ENCODE peak calls at places on chromosomes 2 and 18, in five cellular contexts. One of them, this sample, is unnamed.

GRCh38 chr2:27822049-27822448 is 50.5 kb downstream of the MRPL33 start:
- DNase-seq in fibroblast of villous mesenchyme: no peak
- DNase-seq in lower lobe of right lung: no peak
- DNase-seq in thoracic aorta: no peak
- DNase-seq in choroid plexus epithelial cell: no peak
- DNase-seq in this sample: no peak

GRCh38 chr2:88230912-88231311 is 60.8 kb downstream of the THNSL2 start:
- DNase-seq in fibroblast of villous mesenchyme: no peak
- DNase-seq in choroid plexus epithelial cell: no peak
- DNase-seq in thoracic aorta: no peak
- DNase-seq in lower lobe of right lung: no peak
- DNase-seq in this sample: no peak

GRCh38 chr2:178674122-178674521 is 133.1 kb downstream of the TTN start:
- DNase-seq in lower lobe of right lung: no peak
- DNase-seq in fibroblast of villous mesenchyme: no peak
- DNase-seq in thoracic aorta: no peak
- DNase-seq in choroid plexus epithelial cell: no peak
- DNase-seq in this sample: no peak

GRCh38 chr18:42437646-42438045 is 482.6 kb downstream of the PIK3C3 start:
- DNase-seq in fibroblast of villous mesenchyme: peak
- DNase-seq in lower lobe of right lung: no peak
- DNase-seq in thoracic aorta: no peak
- DNase-seq in choroid plexus epithelial cell: peak
- DNase-seq in this sample: peak

GRCh38 chr2:105307146-105307545 is 22.4 kb downstream of the TGFBRAP1 start:
- DNase-seq in lower lobe of right lung: no peak
- DNase-seq in thoracic aorta: no peak
- DNase-seq in choroid plexus epithelial cell: no peak
- DNase-seq in fibroblast of villous mesenchyme: no peak
- DNase-seq in this sample: peak

GRCh38 chr18:73244411-73244810 is 376.6 kb upstream of the NETO1 start:
- DNase-seq in thoracic aorta: no peak
- DNase-seq in lower lobe of right lung: no peak
- DNase-seq in fibroblast of villous mesenchyme: peak
- DNase-seq in choroid plexus epithelial cell: peak
- DNase-seq in this sample: peak

GRCh38 chr2:227472265-227473018 is 486 bp downstream of the AGFG1 start:
- DNase-seq in thoracic aorta: no peak
- DNase-seq in fibroblast of villous mesenchyme: peak
- DNase-seq in choroid plexus epithelial cell: peak
- DNase-seq in lower lobe of right lung: peak
- DNase-seq in this sample: no peak

GRCh38 chr2:178258916-178259315 is 64.6 kb downstream of the OSBPL6 start:
- DNase-seq in choroid plexus epithelial cell: no peak
- DNase-seq in lower lobe of right lung: no peak
- DNase-seq in fibroblast of villous mesenchyme: no peak
- DNase-seq in thoracic aorta: no peak
- DNase-seq in this sample: no peak

GRCh38 chr2:96315400-96316071 is 9.6 kb upstream of the ITPRIPL1 start:
- DNase-seq in choroid plexus epithelial cell: peak
- DNase-seq in thoracic aorta: no peak
- DNase-seq in lower lobe of right lung: no peak
- DNase-seq in fibroblast of villous mesenchyme: peak
- DNase-seq in this sample: peak

GRCh38 chr2:39778775-39779751 is at the start of gene THUMPD2:
- DNase-seq in fibroblast of villous mesenchyme: peak
- DNase-seq in lower lobe of right lung: peak
- DNase-seq in thoracic aorta: peak
- DNase-seq in choroid plexus epithelial cell: peak
- DNase-seq in this sample: peak

GRCh38 chr18:12251311-12251710 is 2.9 kb upstream of the CIDEA start:
- DNase-seq in choroid plexus epithelial cell: no peak
- DNase-seq in lower lobe of right lung: no peak
- DNase-seq in thoracic aorta: no peak
- DNase-seq in fibroblast of villous mesenchyme: no peak
- DNase-seq in this sample: no peak

GRCh38 chr2:163155279-163155883 is 316.8 kb upstream of the KCNH7 start:
- DNase-seq in lower lobe of right lung: no peak
- DNase-seq in thoracic aorta: no peak
- DNase-seq in fibroblast of villous mesenchyme: peak
- DNase-seq in choroid plexus epithelial cell: peak
- DNase-seq in this sample: peak

GRCh38 chr2:173221081-173221695 is 133.5 kb upstream of the CDCA7 start:
- DNase-seq in choroid plexus epithelial cell: no peak
- DNase-seq in lower lobe of right lung: no peak
- DNase-seq in fibroblast of villous mesenchyme: no peak
- DNase-seq in thoracic aorta: no peak
- DNase-seq in this sample: no peak

GRCh38 chr2:227871375-227871788 is at the start of gene DAW1:
- DNase-seq in lower lobe of right lung: peak
- DNase-seq in choroid plexus epithelial cell: peak
- DNase-seq in fibroblast of villous mesenchyme: peak
- DNase-seq in thoracic aorta: no peak
- DNase-seq in this sample: peak

GRCh38 chr2:222535477-222535876 is 111.1 kb downstream of the SGPP2 start:
- DNase-seq in lower lobe of right lung: no peak
- DNase-seq in thoracic aorta: no peak
- DNase-seq in fibroblast of villous mesenchyme: no peak
- DNase-seq in choroid plexus epithelial cell: no peak
- DNase-seq in this sample: no peak

GRCh38 chr2:239109041-239109915 is 261.4 kb downstream of the TWIST2 start:
- DNase-seq in choroid plexus epithelial cell: peak
- DNase-seq in fibroblast of villous mesenchyme: no peak
- DNase-seq in lower lobe of right lung: no peak
- DNase-seq in thoracic aorta: no peak
- DNase-seq in this sample: no peak

GRCh38 chr2:241965931-241966412 is 96.4 kb downstream of the RTP5 start:
- DNase-seq in fibroblast of villous mesenchyme: peak
- DNase-seq in lower lobe of right lung: no peak
- DNase-seq in thoracic aorta: no peak
- DNase-seq in choroid plexus epithelial cell: peak
- DNase-seq in this sample: peak

GRCh38 chr2:30225131-30225762 is 6.1 kb upstream of the LBH start:
- DNase-seq in fibroblast of villous mesenchyme: peak
- DNase-seq in thoracic aorta: no peak
- DNase-seq in choroid plexus epithelial cell: peak
- DNase-seq in lower lobe of right lung: no peak
- DNase-seq in this sample: peak

GRCh38 chr2:122525341-122525740 is 769.9 kb downstream of the TSN start:
- DNase-seq in lower lobe of right lung: no peak
- DNase-seq in choroid plexus epithelial cell: no peak
- DNase-seq in thoracic aorta: no peak
- DNase-seq in fibroblast of villous mesenchyme: peak
- DNase-seq in this sample: no peak

GRCh38 chr2:169523681-169524080 is 14.2 kb downstream of the KLHL41 start:
- DNase-seq in choroid plexus epithelial cell: no peak
- DNase-seq in fibroblast of villous mesenchyme: no peak
- DNase-seq in thoracic aorta: no peak
- DNase-seq in lower lobe of right lung: no peak
- DNase-seq in this sample: no peak

GRCh38 chr2:169528271-169528701 is 18.8 kb downstream of the KLHL41 start:
- DNase-seq in fibroblast of villous mesenchyme: peak
- DNase-seq in lower lobe of right lung: peak
- DNase-seq in thoracic aorta: no peak
- DNase-seq in choroid plexus epithelial cell: peak
- DNase-seq in this sample: peak

GRCh38 chr2:169526451-169526850 is 16.9 kb downstream of the KLHL41 start:
- DNase-seq in thoracic aorta: no peak
- DNase-seq in lower lobe of right lung: no peak
- DNase-seq in fibroblast of villous mesenchyme: no peak
- DNase-seq in choroid plexus epithelial cell: no peak
- DNase-seq in this sample: no peak
- TF ChIP-seq CTCF in thoracic aorta: no peak
- TF ChIP-seq CTCF in lower lobe of right lung: no peak
- TF ChIP-seq CTCF in fibroblast of villous mesenchyme: no peak
- TF ChIP-seq CTCF in choroid plexus epithelial cell: no peak
- TF ChIP-seq CTCF in this sample: no peak

DNA sequence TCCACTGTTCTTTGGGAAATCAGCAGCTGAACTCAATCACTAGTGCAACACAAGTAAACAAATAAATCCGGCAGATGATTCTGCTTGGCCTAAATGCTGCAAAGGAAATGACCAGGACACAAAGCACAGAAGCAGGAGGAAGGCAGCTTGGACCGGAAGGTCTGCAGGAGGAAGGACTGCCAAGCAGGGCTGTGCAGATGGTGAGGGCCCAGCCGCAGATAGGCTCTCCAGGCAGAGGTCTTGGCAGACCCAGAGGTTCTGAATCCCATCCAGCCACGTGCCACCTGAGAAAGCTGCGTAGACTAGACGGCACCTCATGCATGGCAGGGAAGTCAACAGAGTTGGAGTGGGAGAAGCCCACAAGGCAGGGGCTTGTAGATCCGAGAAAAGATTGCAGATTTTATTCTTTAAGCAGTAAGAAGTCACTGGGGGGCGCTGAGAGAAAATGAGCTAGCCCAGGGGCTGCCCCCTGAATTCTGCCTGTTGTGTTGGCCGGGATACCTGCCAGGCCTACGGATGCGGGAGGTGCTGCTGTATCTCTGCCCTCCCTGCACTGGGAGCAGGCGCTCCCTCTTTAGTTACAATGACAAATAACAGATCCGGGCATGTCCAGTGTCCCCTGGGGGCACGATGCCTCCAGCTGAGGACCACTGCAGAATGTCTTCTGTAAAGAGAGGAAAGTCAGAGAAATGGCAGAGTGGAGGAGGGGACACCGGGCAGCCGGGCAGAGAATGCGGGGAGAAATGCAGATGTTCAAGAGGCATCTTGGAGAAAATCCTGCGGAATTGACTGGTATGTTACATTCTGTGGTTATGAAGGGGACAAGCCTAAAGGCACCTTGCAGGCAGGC is 153.5 kb downstream of the PXDN start:
- DNase-seq in choroid plexus epithelial cell: no peak
- DNase-seq in fibroblast of villous mesenchyme: no peak
- DNase-seq in thoracic aorta: no peak
- DNase-seq in lower lobe of right lung: peak
- DNase-seq in this sample: peak
- H3K4me3 ChIP-seq in choroid plexus epithelial cell: no peak
- H3K4me3 ChIP-seq in fibroblast of villous mesenchyme: no peak
- H3K4me3 ChIP-seq in thoracic aorta: no peak
- H3K4me3 ChIP-seq in lower lobe of right lung: no peak
- H3K4me3 ChIP-seq in this sample: peak

GRCh38 chr2:1553671-1554295 is 140.5 kb downstream of the TPO start:
- DNase-seq in thoracic aorta: no peak
- DNase-seq in choroid plexus epithelial cell: peak
- DNase-seq in lower lobe of right lung: no peak
- DNase-seq in fibroblast of villous mesenchyme: peak
- DNase-seq in this sample: peak
- TF ChIP-seq CTCF in thoracic aorta: no peak
- TF ChIP-seq CTCF in choroid plexus epithelial cell: peak
- TF ChIP-seq CTCF in lower lobe of right lung: no peak
- TF ChIP-seq CTCF in fibroblast of villous mesenchyme: peak
- TF ChIP-seq CTCF in this sample: peak

DNA sequence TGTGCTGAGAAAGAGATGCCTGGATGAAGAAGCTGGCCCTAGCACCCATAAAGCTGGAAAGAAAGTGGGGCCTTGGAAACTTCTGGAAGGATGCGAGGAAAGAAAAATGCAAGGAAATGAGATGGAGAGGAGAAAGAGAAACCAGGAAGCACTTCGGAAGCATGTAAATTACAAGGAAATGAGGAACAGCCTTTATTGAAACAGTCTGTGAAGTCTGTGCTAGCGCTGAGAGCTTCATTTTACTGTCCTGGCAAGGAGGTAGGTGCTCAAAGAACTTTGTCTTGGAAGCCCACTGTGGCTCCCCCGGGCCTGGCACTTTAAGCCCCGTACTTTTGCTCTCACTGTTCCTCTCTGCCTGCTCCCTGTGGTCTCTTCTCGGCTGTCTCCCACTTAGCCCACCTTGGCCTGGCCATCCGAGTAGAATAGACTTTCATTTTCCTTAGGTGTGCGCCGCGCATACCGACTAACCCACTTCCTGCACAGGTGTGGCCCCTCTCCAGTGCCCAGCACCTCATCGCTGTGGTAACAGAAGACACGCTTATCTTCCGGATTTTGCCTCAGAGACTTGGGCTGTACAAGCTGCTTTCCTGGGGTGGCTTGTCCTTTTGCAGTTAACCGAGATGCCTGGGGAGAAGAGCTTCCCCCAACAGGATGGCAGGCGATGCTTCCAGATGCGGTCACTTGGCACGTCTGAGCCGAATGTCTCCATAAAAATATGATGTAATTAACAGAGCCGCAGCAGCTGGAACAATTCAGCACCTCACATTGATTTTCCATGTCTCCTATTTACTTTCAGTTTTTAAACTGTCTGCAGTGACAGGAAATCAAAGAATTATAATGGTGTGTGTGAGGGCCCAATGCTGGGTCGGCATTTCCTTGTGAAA is 199.6 kb downstream of the HRH4 start:
- DNase-seq in choroid plexus epithelial cell: no peak
- DNase-seq in fibroblast of villous mesenchyme: peak
- DNase-seq in lower lobe of right lung: peak
- DNase-seq in thoracic aorta: no peak
- DNase-seq in this sample: peak
- H3K4me3 ChIP-seq in choroid plexus epithelial cell: no peak
- H3K4me3 ChIP-seq in fibroblast of villous mesenchyme: peak
- H3K4me3 ChIP-seq in lower lobe of right lung: peak
- H3K4me3 ChIP-seq in thoracic aorta: peak
- H3K4me3 ChIP-seq in this sample: peak

GRCh38 chr2:121007490-121007853 is 271.8 kb downstream of the GLI2 start:
- DNase-seq in fibroblast of villous mesenchyme: no peak
- DNase-seq in thoracic aorta: no peak
- DNase-seq in lower lobe of right lung: no peak
- DNase-seq in choroid plexus epithelial cell: no peak
- DNase-seq in this sample: no peak

GRCh38 chr2:121010998-121011397 is 274.0 kb downstream of the TFCP2L1 start:
- DNase-seq in thoracic aorta: no peak
- DNase-seq in lower lobe of right lung: no peak
- DNase-seq in choroid plexus epithelial cell: no peak
- DNase-seq in fibroblast of villous mesenchyme: no peak
- DNase-seq in this sample: no peak

GRCh38 chr2:121005512-121005911 is 269.8 kb downstream of the GLI2 start:
- DNase-seq in lower lobe of right lung: no peak
- DNase-seq in thoracic aorta: no peak
- DNase-seq in choroid plexus epithelial cell: no peak
- DNase-seq in fibroblast of villous mesenchyme: no peak
- DNase-seq in this sample: no peak

GRCh38 chr2:121006783-121007489 is 271.3 kb downstream of the GLI2 start:
- DNase-seq in choroid plexus epithelial cell: no peak
- DNase-seq in lower lobe of right lung: no peak
- DNase-seq in thoracic aorta: no peak
- DNase-seq in fibroblast of villous mesenchyme: no peak
- DNase-seq in this sample: no peak

DNA sequence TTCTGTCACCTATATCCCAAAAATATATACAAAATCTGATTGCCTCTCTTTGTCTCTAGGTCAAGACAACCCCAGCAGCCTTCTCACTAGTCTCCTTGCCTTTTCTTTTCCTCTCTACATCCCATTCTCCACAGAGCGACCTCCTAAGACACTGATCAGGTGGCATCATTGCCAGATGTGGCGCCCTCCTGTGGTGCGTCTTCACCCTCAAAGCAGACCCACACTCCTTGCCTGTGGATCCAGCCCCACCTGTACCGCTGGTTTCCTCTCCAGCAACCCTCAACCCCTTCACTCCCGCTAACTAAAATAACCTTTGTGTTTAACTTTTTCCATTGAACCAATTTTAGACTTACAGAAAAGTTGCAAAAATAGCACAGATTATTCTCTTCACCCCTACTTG is 273.3 kb downstream of the GLI2 start:
- DNase-seq in fibroblast of villous mesenchyme: peak
- DNase-seq in thoracic aorta: no peak
- DNase-seq in choroid plexus epithelial cell: peak
- DNase-seq in lower lobe of right lung: no peak
- DNase-seq in this sample: peak
- TF ChIP-seq CTCF in fibroblast of villous mesenchyme: peak
- TF ChIP-seq CTCF in thoracic aorta: no peak
- TF ChIP-seq CTCF in choroid plexus epithelial cell: peak
- TF ChIP-seq CTCF in lower lobe of right lung: no peak
- TF ChIP-seq CTCF in this sample: peak

This sample was measured in cardiac fibroblast.